ENCODE peak calls at places on chromosome 11, in seven cellular contexts. One of them, this sample, is unnamed.

GRCh38 chr11:109884501-109884900 is 208.7 kb upstream of the ZC3H12C start:
- DNase-seq in M059J: no peak
- DNase-seq in left cardiac atrium: no peak
- DNase-seq in central memory CD4-positive, alpha-beta T cell: no peak
- DNase-seq in activated CD4-positive, alpha-beta T cell treated with anti-CD3 and anti-CD28 coated beads, Interleukin-2, amount 50 U/mL, for 48 hours: no peak
- DNase-seq in NCI-H1417: no peak
- DNase-seq in skeletal muscle cell: no peak
- DNase-seq in this sample: no peak

GRCh38 chr11:8792636-8793035 is 110.0 kb downstream of the RPL27A start:
- DNase-seq in M059J: no peak
- DNase-seq in left cardiac atrium: no peak
- DNase-seq in central memory CD4-positive, alpha-beta T cell: no peak
- DNase-seq in activated CD4-positive, alpha-beta T cell treated with anti-CD3 and anti-CD28 coated beads, Interleukin-2, amount 50 U/mL, for 48 hours: no peak
- DNase-seq in NCI-H1417: no peak
- DNase-seq in skeletal muscle cell: no peak
- DNase-seq in this sample: no peak

GRCh38 chr11:17813391-17814059 is 78.9 kb downstream of the KCNC1 start:
- DNase-seq in M059J: peak; percentile 88
- DNase-seq in left cardiac atrium: no peak
- DNase-seq in central memory CD4-positive, alpha-beta T cell: no peak
- DNase-seq in activated CD4-positive, alpha-beta T cell treated with anti-CD3 and anti-CD28 coated beads, Interleukin-2, amount 50 U/mL, for 48 hours: no peak
- DNase-seq in NCI-H1417: no peak
- DNase-seq in skeletal muscle cell: no peak
- DNase-seq in this sample: no peak

GRCh38 chr11:110130642-110131238 is 37.5 kb downstream of the ZC3H12C start:
- DNase-seq in M059J: no peak
- DNase-seq in left cardiac atrium: no peak
- DNase-seq in central memory CD4-positive, alpha-beta T cell: no peak
- DNase-seq in activated CD4-positive, alpha-beta T cell treated with anti-CD3 and anti-CD28 coated beads, Interleukin-2, amount 50 U/mL, for 48 hours: no peak
- DNase-seq in NCI-H1417: peak; percentile 49
- DNase-seq in skeletal muscle cell: no peak
- DNase-seq in this sample: no peak

GRCh38 chr11:72821221-72821919 is 7.2 kb downstream of the ATG16L2 start:
- DNase-seq in M059J: no peak
- DNase-seq in left cardiac atrium: no peak
- DNase-seq in central memory CD4-positive, alpha-beta T cell: no peak
- DNase-seq in activated CD4-positive, alpha-beta T cell treated with anti-CD3 and anti-CD28 coated beads, Interleukin-2, amount 50 U/mL, for 48 hours: no peak
- DNase-seq in NCI-H1417: peak; percentile 56
- DNase-seq in skeletal muscle cell: no peak
- DNase-seq in this sample: no peak

GRCh38 chr11:132161538-132161937 is 791.1 kb downstream of the NTM start:
- DNase-seq in M059J: no peak
- DNase-seq in left cardiac atrium: no peak
- DNase-seq in central memory CD4-positive, alpha-beta T cell: no peak
- DNase-seq in activated CD4-positive, alpha-beta T cell treated with anti-CD3 and anti-CD28 coated beads, Interleukin-2, amount 50 U/mL, for 48 hours: no peak
- DNase-seq in NCI-H1417: no peak
- DNase-seq in skeletal muscle cell: no peak
- DNase-seq in this sample: no peak

GRCh38 chr11:87445002-87445401 is 407.3 kb downstream of the TMEM135 start:
- DNase-seq in M059J: peak; percentile 77
- DNase-seq in left cardiac atrium: no peak
- DNase-seq in central memory CD4-positive, alpha-beta T cell: no peak
- DNase-seq in activated CD4-positive, alpha-beta T cell treated with anti-CD3 and anti-CD28 coated beads, Interleukin-2, amount 50 U/mL, for 48 hours: no peak
- DNase-seq in NCI-H1417: no peak
- DNase-seq in skeletal muscle cell: no peak
- DNase-seq in this sample: no peak

GRCh38 chr11:111923951-111924350 is 5.2 kb downstream of the C11orf52 start:
- DNase-seq in M059J: peak; percentile 20
- DNase-seq in left cardiac atrium: no peak
- DNase-seq in central memory CD4-positive, alpha-beta T cell: no peak
- DNase-seq in activated CD4-positive, alpha-beta T cell treated with anti-CD3 and anti-CD28 coated beads, Interleukin-2, amount 50 U/mL, for 48 hours: no peak
- DNase-seq in NCI-H1417: no peak
- DNase-seq in skeletal muscle cell: no peak
- DNase-seq in this sample: no peak

GRCh38 chr11:45152740-45153595 is 6.5 kb downstream of the PRDM11 start:
- DNase-seq in M059J: no peak
- DNase-seq in left cardiac atrium: no peak
- DNase-seq in central memory CD4-positive, alpha-beta T cell: no peak
- DNase-seq in activated CD4-positive, alpha-beta T cell treated with anti-CD3 and anti-CD28 coated beads, Interleukin-2, amount 50 U/mL, for 48 hours: no peak
- DNase-seq in NCI-H1417: no peak
- DNase-seq in skeletal muscle cell: no peak
- DNase-seq in this sample: no peak